ENCODE peak calls at places on chromosomes 11 and 22, in five cellular contexts. One of them, this sample, is unnamed.

GRCh38 chr11:43852057-43852636 is 28.5 kb upstream of the ALKBH3 start:
- DNase-seq in cardiac muscle cell: peak
- DNase-seq in astrocyte: peak
- DNase-seq in GM10248: peak
- DNase-seq in WTC11: peak
- DNase-seq in this sample: no peak

GRCh38 chr11:20066013-20066782 is 94.1 kb downstream of the DBX1 start:
- DNase-seq in cardiac muscle cell: no peak
- DNase-seq in astrocyte: no peak
- DNase-seq in GM10248: no peak
- DNase-seq in WTC11: no peak
- DNase-seq in this sample: no peak

GRCh38 chr11:44421090-44421675 is 111.2 kb upstream of the ALX4 start:
- DNase-seq in cardiac muscle cell: no peak
- DNase-seq in astrocyte: no peak
- DNase-seq in GM10248: no peak
- DNase-seq in WTC11: no peak
- DNase-seq in this sample: no peak

GRCh38 chr11:77175021-77175842 is 47.2 kb downstream of the MYO7A start:
- DNase-seq in cardiac muscle cell: no peak
- DNase-seq in astrocyte: no peak
- DNase-seq in GM10248: no peak
- DNase-seq in WTC11: no peak
- DNase-seq in this sample: peak

GRCh38 chr22:17339095-17339693 is 30.1 kb upstream of the CECR2 start:
- DNase-seq in cardiac muscle cell: no peak
- DNase-seq in astrocyte: no peak
- DNase-seq in GM10248: no peak
- DNase-seq in WTC11: no peak
- DNase-seq in this sample: peak

GRCh38 chr11:133134561-133135173 is 397.6 kb downstream of the OPCML start:
- DNase-seq in cardiac muscle cell: peak
- DNase-seq in astrocyte: peak
- DNase-seq in GM10248: peak
- DNase-seq in WTC11: peak
- DNase-seq in this sample: no peak

GRCh38 chr11:32090774-32091370 is at the start of gene RCN1:
- DNase-seq in cardiac muscle cell: peak
- DNase-seq in astrocyte: peak
- DNase-seq in GM10248: peak
- DNase-seq in WTC11: peak
- DNase-seq in this sample: no peak

GRCh38 chr11:116693206-116694016 is 79.4 kb downstream of the BUD13 start:
- DNase-seq in cardiac muscle cell: no peak
- DNase-seq in astrocyte: no peak
- DNase-seq in GM10248: no peak
- DNase-seq in WTC11: no peak
- DNase-seq in this sample: peak

GRCh38 chr11:429931-430456 is 11.8 kb downstream of the ANO9 start:
- DNase-seq in cardiac muscle cell: no peak
- DNase-seq in astrocyte: no peak
- DNase-seq in GM10248: no peak
- DNase-seq in WTC11: no peak
- DNase-seq in this sample: no peak

GRCh38 chr11:118295834-118296454 is 8.6 kb upstream of the CD3E start:
- DNase-seq in cardiac muscle cell: peak
- DNase-seq in astrocyte: peak
- DNase-seq in GM10248: no peak
- DNase-seq in WTC11: no peak
- DNase-seq in this sample: no peak

GRCh38 chr11:71112454-71112853 is 139.9 kb downstream of the SHANK2 start:
- DNase-seq in cardiac muscle cell: no peak
- DNase-seq in astrocyte: no peak
- DNase-seq in GM10248: no peak
- DNase-seq in WTC11: no peak
- DNase-seq in this sample: no peak

GRCh38 chr11:40877256-40877655 is 582.2 kb downstream of the LRRC4C start:
- DNase-seq in cardiac muscle cell: no peak
- DNase-seq in astrocyte: peak
- DNase-seq in GM10248: no peak
- DNase-seq in WTC11: no peak
- DNase-seq in this sample: no peak

GRCh38 chr11:47433991-47434786 is 8.0 kb upstream of the PSMC3 start:
- DNase-seq in cardiac muscle cell: no peak
- DNase-seq in astrocyte: peak
- DNase-seq in GM10248: no peak
- DNase-seq in WTC11: no peak
- DNase-seq in this sample: no peak

GRCh38 chr22:19495562-19496323 is 16.0 kb downstream of the CDC45 start:
- DNase-seq in cardiac muscle cell: no peak
- DNase-seq in astrocyte: no peak
- DNase-seq in GM10248: no peak
- DNase-seq in WTC11: no peak
- DNase-seq in this sample: no peak

GRCh38 chr11:103892603-103893002 is 143.8 kb upstream of the DDI1 start:
- DNase-seq in cardiac muscle cell: no peak
- DNase-seq in astrocyte: peak
- DNase-seq in GM10248: no peak
- DNase-seq in WTC11: no peak
- DNase-seq in this sample: no peak

GRCh38 chr11:13760115-13760514 is 91.6 kb downstream of the FAR1 start:
- DNase-seq in cardiac muscle cell: no peak
- DNase-seq in astrocyte: peak
- DNase-seq in GM10248: no peak
- DNase-seq in WTC11: no peak
- DNase-seq in this sample: no peak

GRCh38 chr11:88103337-88104206 is 71.7 kb downstream of the RAB38 start:
- DNase-seq in cardiac muscle cell: peak
- DNase-seq in astrocyte: peak
- DNase-seq in GM10248: peak
- DNase-seq in WTC11: peak
- DNase-seq in this sample: no peak

GRCh38 chr22:34976474-34976873 is 89.5 kb upstream of the ISX start:
- DNase-seq in cardiac muscle cell: no peak
- DNase-seq in astrocyte: no peak
- DNase-seq in GM10248: no peak
- DNase-seq in WTC11: no peak
- DNase-seq in this sample: no peak

GRCh38 chr11:119726585-119727522 is 2.1 kb downstream of the NECTIN1 start:
- DNase-seq in cardiac muscle cell: no peak
- DNase-seq in astrocyte: no peak
- DNase-seq in GM10248: no peak
- DNase-seq in WTC11: peak
- DNase-seq in this sample: no peak

GRCh38 chr11:77109236-77110019 is 6.8 kb downstream of the OMP start:
- DNase-seq in cardiac muscle cell: no peak
- DNase-seq in astrocyte: peak
- DNase-seq in GM10248: no peak
- DNase-seq in WTC11: no peak
- DNase-seq in this sample: no peak

GRCh38 chr11:26578998-26579635 is 7.1 kb upstream of the MUC15 start:
- DNase-seq in cardiac muscle cell: no peak
- DNase-seq in astrocyte: peak
- DNase-seq in GM10248: no peak
- DNase-seq in WTC11: no peak
- DNase-seq in this sample: no peak

GRCh38 chr11:14340721-14341120 is 18.3 kb downstream of the RRAS2 start:
- DNase-seq in cardiac muscle cell: no peak
- DNase-seq in astrocyte: no peak
- DNase-seq in GM10248: no peak
- DNase-seq in WTC11: no peak
- DNase-seq in this sample: no peak

GRCh38 chr11:63277345-63277943 is 34.0 kb upstream of the SLC22A25 start:
- DNase-seq in cardiac muscle cell: peak
- DNase-seq in astrocyte: no peak
- DNase-seq in GM10248: no peak
- DNase-seq in WTC11: no peak
- DNase-seq in this sample: no peak

GRCh38 chr22:30041881-30042280 is 38.4 kb upstream of the HORMAD2 start:
- DNase-seq in cardiac muscle cell: no peak
- DNase-seq in astrocyte: no peak
- DNase-seq in GM10248: no peak
- DNase-seq in WTC11: no peak
- DNase-seq in this sample: no peak

GRCh38 chr11:86488553-86488952 is 113.9 kb downstream of the CCDC81 start:
- DNase-seq in cardiac muscle cell: no peak
- DNase-seq in astrocyte: peak
- DNase-seq in GM10248: no peak
- DNase-seq in WTC11: no peak
- DNase-seq in this sample: no peak

GRCh38 chr11:393219-394033 is 583 bp upstream of the PKP3 start:
- DNase-seq in cardiac muscle cell: no peak
- DNase-seq in astrocyte: peak
- DNase-seq in GM10248: no peak
- DNase-seq in WTC11: no peak
- DNase-seq in this sample: no peak

GRCh38 chr11:116445108-116446047 is 327.4 kb downstream of the BUD13 start:
- DNase-seq in cardiac muscle cell: no peak
- DNase-seq in astrocyte: no peak
- DNase-seq in GM10248: no peak
- DNase-seq in WTC11: peak
- DNase-seq in this sample: no peak

GRCh38 chr11:62337682-62338181 is 484 bp downstream of the ASRGL1 start:
- DNase-seq in cardiac muscle cell: peak
- DNase-seq in astrocyte: no peak
- DNase-seq in GM10248: no peak
- DNase-seq in WTC11: peak
- DNase-seq in this sample: peak

GRCh38 chr22:38291201-38291777 is 18.5 kb upstream of the TMEM184B start:
- DNase-seq in cardiac muscle cell: no peak
- DNase-seq in astrocyte: no peak
- DNase-seq in GM10248: no peak
- DNase-seq in WTC11: no peak
- DNase-seq in this sample: no peak

GRCh38 chr11:84806354-84806753 is 820.8 kb downstream of the DLG2 start:
- DNase-seq in cardiac muscle cell: no peak
- DNase-seq in astrocyte: no peak
- DNase-seq in GM10248: no peak
- DNase-seq in WTC11: no peak
- DNase-seq in this sample: no peak

GRCh38 chr11:25272214-25272613 is 775.4 kb downstream of the LUZP2 start:
- DNase-seq in cardiac muscle cell: no peak
- DNase-seq in astrocyte: no peak
- DNase-seq in GM10248: no peak
- DNase-seq in WTC11: no peak
- DNase-seq in this sample: no peak

DNA sequence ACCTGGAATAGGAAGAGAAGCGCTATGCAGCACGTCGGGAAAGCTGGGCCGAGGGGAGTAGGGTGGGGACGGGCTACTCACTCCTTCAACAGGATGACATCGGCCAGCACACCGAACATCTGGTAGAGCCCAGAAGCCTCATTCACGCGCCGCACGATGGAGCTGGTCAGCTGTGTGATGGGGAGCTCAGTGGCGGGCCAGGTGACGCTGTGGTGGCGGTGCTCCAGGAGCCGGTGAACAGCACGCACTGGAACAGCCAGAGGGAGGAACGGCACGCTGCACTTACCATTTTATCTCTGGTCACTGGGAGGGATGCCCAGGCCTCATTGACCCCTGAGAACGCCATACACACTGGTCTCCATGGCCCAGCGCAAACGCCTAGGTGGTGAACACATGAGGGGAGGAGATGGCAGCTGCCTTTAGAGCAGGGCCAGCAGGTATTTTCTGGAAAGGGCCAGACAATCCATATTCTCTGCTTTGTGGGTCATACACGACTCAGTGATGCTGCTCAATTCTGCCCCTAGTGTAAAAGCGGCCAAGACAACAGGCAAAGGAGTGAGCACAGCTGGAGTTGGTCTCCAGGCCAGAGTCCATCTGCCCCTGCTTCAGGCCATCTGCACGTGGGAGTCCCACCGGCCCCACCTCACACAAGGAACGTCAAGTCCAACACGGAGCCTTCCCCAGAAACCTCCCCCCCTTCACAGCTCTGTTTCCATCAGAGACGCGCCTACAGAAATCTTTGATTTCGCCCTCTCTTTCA is 8.8 kb downstream of the FOXRED2 start:
- DNase-seq in cardiac muscle cell: no peak
- DNase-seq in astrocyte: no peak
- DNase-seq in GM10248: no peak
- DNase-seq in WTC11: no peak
- DNase-seq in this sample: no peak
- TF ChIP-seq CTCF in cardiac muscle cell: no peak
- TF ChIP-seq CTCF in astrocyte: no peak
- TF ChIP-seq CTCF in GM10248: no peak
- TF ChIP-seq CTCF in WTC11: no peak
- TF ChIP-seq CTCF in this sample: peak

DNA sequence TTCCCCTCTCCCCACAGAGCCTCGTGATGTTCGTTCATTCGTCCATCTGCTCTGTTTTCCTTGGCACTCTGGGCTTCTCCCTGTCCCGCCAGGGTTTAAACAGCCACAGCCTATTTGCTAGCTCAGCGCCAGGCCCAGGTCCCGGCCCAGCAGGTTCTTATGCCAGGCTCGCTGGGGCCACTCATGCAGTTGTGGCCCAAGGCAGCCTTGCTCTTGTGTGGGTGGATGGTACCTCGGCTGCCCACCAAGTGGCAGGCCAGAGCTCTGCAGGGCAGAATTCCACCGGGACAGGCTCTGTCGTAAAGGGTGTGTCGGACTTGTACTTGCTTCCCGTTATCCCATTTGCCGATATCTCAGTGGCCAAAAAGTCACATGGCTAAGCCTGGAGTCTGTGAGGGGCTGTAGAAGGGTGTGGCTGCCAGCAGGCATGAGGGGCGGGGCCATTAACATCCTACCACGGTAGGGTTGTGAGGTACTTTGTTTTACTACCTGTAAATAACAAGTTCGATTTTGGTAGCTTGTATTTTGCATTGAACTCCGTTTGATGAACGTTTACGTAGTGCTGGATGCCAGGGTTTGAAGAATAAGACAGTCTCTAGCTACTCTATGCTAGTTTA is 7.9 kb downstream of the FAM118A start:
- DNase-seq in cardiac muscle cell: no peak
- DNase-seq in astrocyte: peak
- DNase-seq in GM10248: no peak
- DNase-seq in WTC11: peak
- DNase-seq in this sample: no peak
- TF ChIP-seq CTCF in cardiac muscle cell: peak
- TF ChIP-seq CTCF in astrocyte: peak
- TF ChIP-seq CTCF in GM10248: no peak
- TF ChIP-seq CTCF in WTC11: no peak
- TF ChIP-seq CTCF in this sample: peak

GRCh38 chr22:37244114-37244921 is at the start of gene RAC2:
- DNase-seq in cardiac muscle cell: peak
- DNase-seq in astrocyte: peak
- DNase-seq in GM10248: peak
- DNase-seq in WTC11: peak
- DNase-seq in this sample: peak
- TF ChIP-seq CTCF in cardiac muscle cell: no peak
- TF ChIP-seq CTCF in astrocyte: no peak
- TF ChIP-seq CTCF in GM10248: no peak
- TF ChIP-seq CTCF in WTC11: no peak
- TF ChIP-seq CTCF in this sample: no peak

DNA sequence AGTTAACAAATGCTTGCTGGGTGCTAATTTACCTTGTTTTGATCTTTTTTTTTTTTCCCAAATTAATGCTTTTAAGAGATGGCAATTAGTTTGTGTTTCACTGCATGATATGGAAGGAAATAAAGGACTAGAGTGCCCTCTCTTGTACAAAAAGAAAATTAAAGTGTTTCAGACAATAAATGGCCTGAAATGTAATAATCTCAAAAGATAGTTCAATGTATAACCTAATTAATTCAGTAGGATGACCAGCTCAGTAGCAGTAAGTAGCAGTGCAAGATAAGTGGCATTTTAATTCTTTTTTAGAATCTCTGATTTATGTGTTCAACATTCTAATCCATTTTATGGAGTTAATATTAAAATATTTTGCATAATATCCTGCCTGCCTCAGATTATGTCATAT is 39.9 kb upstream of the MYO18B start:
- DNase-seq in cardiac muscle cell: no peak
- DNase-seq in astrocyte: peak
- DNase-seq in GM10248: peak
- DNase-seq in WTC11: no peak
- DNase-seq in this sample: no peak
- TF ChIP-seq CTCF in cardiac muscle cell: peak
- TF ChIP-seq CTCF in astrocyte: peak
- TF ChIP-seq CTCF in GM10248: peak
- TF ChIP-seq CTCF in WTC11: no peak
- TF ChIP-seq CTCF in this sample: peak